ENCODE peak calls at places on chromosomes 4 and X, in four cellular contexts. One of them, this sample, is unnamed.

GRCh38 chrX:10769165-10769564 is 148.8 kb upstream of the MID1 start:
- DNase-seq in fibroblast of villous mesenchyme: peak
- DNase-seq in esophagus squamous epithelium: no peak
- DNase-seq in thoracic aorta: no peak
- DNase-seq in this sample: peak

GRCh38 chr4:98352403-98352802 is 91.2 kb downstream of the RAP1GDS1 start:
- DNase-seq in thoracic aorta: no peak
- DNase-seq in esophagus squamous epithelium: no peak
- DNase-seq in fibroblast of villous mesenchyme: peak
- DNase-seq in this sample: no peak

GRCh38 chrX:106932960-106933537 is 12.8 kb downstream of the CLDN2 start:
- DNase-seq in fibroblast of villous mesenchyme: peak
- DNase-seq in esophagus squamous epithelium: no peak
- DNase-seq in thoracic aorta: no peak
- DNase-seq in this sample: peak

GRCh38 chr4:56220261-56220660 is 167.0 kb downstream of the AASDH start:
- DNase-seq in esophagus squamous epithelium: no peak
- DNase-seq in fibroblast of villous mesenchyme: peak
- DNase-seq in thoracic aorta: no peak
- DNase-seq in this sample: peak

GRCh38 chrX:147550217-147550616 is 361.5 kb upstream of the FMR1 start:
- DNase-seq in thoracic aorta: no peak
- DNase-seq in fibroblast of villous mesenchyme: no peak
- DNase-seq in esophagus squamous epithelium: no peak
- DNase-seq in this sample: no peak

GRCh38 chr4:140081582-140082398 is 72.2 kb downstream of the MAML3 start:
- DNase-seq in thoracic aorta: no peak
- DNase-seq in fibroblast of villous mesenchyme: peak
- DNase-seq in esophagus squamous epithelium: no peak
- DNase-seq in this sample: no peak

GRCh38 chrX:20742106-20742505 is 475.4 kb upstream of the RPS6KA3 start:
- DNase-seq in esophagus squamous epithelium: no peak
- DNase-seq in fibroblast of villous mesenchyme: no peak
- DNase-seq in thoracic aorta: no peak
- DNase-seq in this sample: no peak

GRCh38 chrX:148441387-148441786 is 59.0 kb upstream of the AFF2 start:
- DNase-seq in fibroblast of villous mesenchyme: no peak
- DNase-seq in thoracic aorta: no peak
- DNase-seq in esophagus squamous epithelium: no peak
- DNase-seq in this sample: no peak

GRCh38 chrX:42776195-42776594 is 1.8 kb downstream of the PPP1R2C start:
- DNase-seq in thoracic aorta: no peak
- DNase-seq in esophagus squamous epithelium: no peak
- DNase-seq in fibroblast of villous mesenchyme: peak
- DNase-seq in this sample: no peak

GRCh38 chr4:127521463-127521862 is 111.3 kb upstream of the INTU start:
- DNase-seq in fibroblast of villous mesenchyme: no peak
- DNase-seq in thoracic aorta: no peak
- DNase-seq in esophagus squamous epithelium: no peak
- DNase-seq in this sample: no peak

GRCh38 chrX:22081475-22082092 is 49.5 kb downstream of the PHEX start:
- DNase-seq in fibroblast of villous mesenchyme: peak
- DNase-seq in thoracic aorta: no peak
- DNase-seq in esophagus squamous epithelium: no peak
- DNase-seq in this sample: peak

GRCh38 chr4:7805533-7806079 is 134.1 kb downstream of the AFAP1 start:
- DNase-seq in esophagus squamous epithelium: no peak
- DNase-seq in thoracic aorta: no peak
- DNase-seq in fibroblast of villous mesenchyme: peak
- DNase-seq in this sample: peak

GRCh38 chr4:101123231-101123630 is 224.1 kb downstream of the PPP3CA start:
- DNase-seq in fibroblast of villous mesenchyme: no peak
- DNase-seq in esophagus squamous epithelium: no peak
- DNase-seq in thoracic aorta: no peak
- DNase-seq in this sample: no peak

GRCh38 chr4:126779446-126780166 is 853.2 kb upstream of the INTU start:
- DNase-seq in fibroblast of villous mesenchyme: no peak
- DNase-seq in esophagus squamous epithelium: no peak
- DNase-seq in thoracic aorta: no peak
- DNase-seq in this sample: no peak

GRCh38 chr4:6293097-6293445 is 23.4 kb downstream of the WFS1 start:
- DNase-seq in thoracic aorta: no peak
- DNase-seq in fibroblast of villous mesenchyme: no peak
- DNase-seq in esophagus squamous epithelium: no peak
- DNase-seq in this sample: no peak

GRCh38 chrX:146614693-146615524 is 194.7 kb upstream of the CXorf51B start:
- DNase-seq in esophagus squamous epithelium: no peak
- DNase-seq in thoracic aorta: no peak
- DNase-seq in fibroblast of villous mesenchyme: no peak
- DNase-seq in this sample: no peak

GRCh38 chr4:144685916-144686315 is 40.0 kb downstream of the HHIP start:
- DNase-seq in esophagus squamous epithelium: no peak
- DNase-seq in thoracic aorta: no peak
- DNase-seq in fibroblast of villous mesenchyme: peak
- DNase-seq in this sample: peak

GRCh38 chr4:11426003-11426402 is 2.7 kb downstream of the HS3ST1 start:
- DNase-seq in thoracic aorta: no peak
- DNase-seq in fibroblast of villous mesenchyme: no peak
- DNase-seq in esophagus squamous epithelium: no peak
- DNase-seq in this sample: no peak

GRCh38 chr4:129094347-129094746 is 1.0 kb upstream of the SCLT1 start:
- DNase-seq in esophagus squamous epithelium: no peak
- DNase-seq in thoracic aorta: no peak
- DNase-seq in fibroblast of villous mesenchyme: no peak
- DNase-seq in this sample: no peak

GRCh38 chr4:124337874-124338273 is 374.7 kb downstream of the ANKRD50 start:
- DNase-seq in thoracic aorta: no peak
- DNase-seq in esophagus squamous epithelium: no peak
- DNase-seq in fibroblast of villous mesenchyme: peak
- DNase-seq in this sample: peak

GRCh38 chr4:181647396-181648107 is 595.6 kb upstream of the TENM3 start:
- DNase-seq in esophagus squamous epithelium: no peak
- DNase-seq in fibroblast of villous mesenchyme: peak
- DNase-seq in thoracic aorta: no peak
- DNase-seq in this sample: peak

GRCh38 chrX:9604111-9604907 is 139.5 kb downstream of the TBL1X start:
- DNase-seq in thoracic aorta: peak
- DNase-seq in fibroblast of villous mesenchyme: peak
- DNase-seq in esophagus squamous epithelium: no peak
- DNase-seq in this sample: no peak

GRCh38 chrX:135411893-135412292 is 9.9 kb upstream of the SMIM10L2A start:
- DNase-seq in fibroblast of villous mesenchyme: peak
- DNase-seq in thoracic aorta: no peak
- DNase-seq in esophagus squamous epithelium: no peak
- DNase-seq in this sample: peak

GRCh38 chr4:1411436-1412375 is 5.5 kb upstream of the NKX1-1 start:
- DNase-seq in thoracic aorta: no peak
- DNase-seq in fibroblast of villous mesenchyme: no peak
- DNase-seq in esophagus squamous epithelium: no peak
- DNase-seq in this sample: no peak

GRCh38 chr4:912548-913279 is 19.4 kb downstream of the GAK start:
- DNase-seq in thoracic aorta: no peak
- DNase-seq in esophagus squamous epithelium: no peak
- DNase-seq in fibroblast of villous mesenchyme: no peak
- DNase-seq in this sample: no peak

GRCh38 chrX:145213504-145213903 is 33.8 kb upstream of the SPANXN1 start:
- DNase-seq in esophagus squamous epithelium: no peak
- DNase-seq in fibroblast of villous mesenchyme: peak
- DNase-seq in thoracic aorta: no peak
- DNase-seq in this sample: no peak
- TF ChIP-seq CTCF in esophagus squamous epithelium: no peak
- TF ChIP-seq CTCF in fibroblast of villous mesenchyme: peak
- TF ChIP-seq CTCF in thoracic aorta: no peak
- TF ChIP-seq CTCF in this sample: peak

DNA sequence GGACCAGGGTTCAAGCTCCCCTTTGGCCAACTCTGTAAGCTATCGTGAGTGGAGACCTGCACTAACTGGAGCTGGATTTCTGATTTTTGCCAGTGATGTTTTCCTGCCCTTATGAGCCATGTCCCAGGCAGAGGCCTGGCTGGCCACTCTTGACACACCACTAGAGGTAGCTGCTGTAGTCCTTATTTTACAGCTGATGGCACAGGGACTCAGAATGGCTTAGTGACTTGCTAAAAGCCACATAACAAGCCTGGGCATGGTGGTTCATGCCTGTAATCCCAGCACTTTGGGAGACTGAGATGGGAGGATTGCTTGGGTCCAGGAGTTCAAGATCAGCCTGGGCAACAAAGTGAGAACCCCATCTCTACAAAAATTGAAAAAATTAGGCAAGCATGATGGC is 33.4 kb downstream of the CYTL1 start:
- DNase-seq in fibroblast of villous mesenchyme: no peak
- DNase-seq in esophagus squamous epithelium: no peak
- DNase-seq in thoracic aorta: no peak
- DNase-seq in this sample: no peak
- TF ChIP-seq CTCF in fibroblast of villous mesenchyme: peak
- TF ChIP-seq CTCF in esophagus squamous epithelium: no peak
- TF ChIP-seq CTCF in thoracic aorta: no peak
- TF ChIP-seq CTCF in this sample: peak

DNA sequence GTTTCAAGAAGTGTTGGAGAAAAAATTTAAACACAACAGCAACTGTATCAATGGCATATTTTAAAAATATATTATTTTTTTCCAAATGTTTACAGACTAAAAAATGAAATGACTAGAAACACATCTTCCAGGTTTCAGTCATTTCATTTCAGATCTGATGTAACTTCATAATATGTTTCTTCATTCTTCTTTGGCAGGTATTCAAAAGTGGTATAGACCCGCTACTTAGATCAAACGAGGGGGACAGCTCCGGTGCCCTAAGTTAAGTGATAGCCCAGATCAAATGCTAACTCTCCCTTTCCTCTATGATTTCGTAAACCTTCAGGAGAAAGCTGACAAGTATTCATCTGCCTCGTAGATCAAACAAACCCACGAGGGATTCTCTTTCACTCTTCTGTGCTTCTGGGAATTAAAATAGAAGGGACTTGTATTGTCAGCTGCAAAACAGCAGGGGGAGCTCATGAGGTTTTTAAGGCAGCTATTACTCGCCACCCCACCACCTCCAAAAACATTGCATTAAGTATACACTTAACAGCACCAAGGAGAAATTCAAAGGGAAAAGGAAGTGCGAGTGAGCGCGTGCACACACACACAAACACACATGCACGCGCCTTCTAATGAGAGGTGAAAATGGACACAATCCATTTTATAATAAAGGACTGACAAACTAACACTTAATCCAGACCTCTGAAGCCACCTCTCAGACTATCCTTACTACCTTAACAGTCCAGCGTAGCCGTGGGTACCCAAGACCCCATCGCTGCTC is 21.4 kb downstream of the HELT start:
- DNase-seq in esophagus squamous epithelium: no peak
- DNase-seq in fibroblast of villous mesenchyme: peak
- DNase-seq in thoracic aorta: no peak
- DNase-seq in this sample: peak
- TF ChIP-seq CTCF in esophagus squamous epithelium: peak
- TF ChIP-seq CTCF in fibroblast of villous mesenchyme: peak
- TF ChIP-seq CTCF in thoracic aorta: peak
- TF ChIP-seq CTCF in this sample: peak

DNA sequence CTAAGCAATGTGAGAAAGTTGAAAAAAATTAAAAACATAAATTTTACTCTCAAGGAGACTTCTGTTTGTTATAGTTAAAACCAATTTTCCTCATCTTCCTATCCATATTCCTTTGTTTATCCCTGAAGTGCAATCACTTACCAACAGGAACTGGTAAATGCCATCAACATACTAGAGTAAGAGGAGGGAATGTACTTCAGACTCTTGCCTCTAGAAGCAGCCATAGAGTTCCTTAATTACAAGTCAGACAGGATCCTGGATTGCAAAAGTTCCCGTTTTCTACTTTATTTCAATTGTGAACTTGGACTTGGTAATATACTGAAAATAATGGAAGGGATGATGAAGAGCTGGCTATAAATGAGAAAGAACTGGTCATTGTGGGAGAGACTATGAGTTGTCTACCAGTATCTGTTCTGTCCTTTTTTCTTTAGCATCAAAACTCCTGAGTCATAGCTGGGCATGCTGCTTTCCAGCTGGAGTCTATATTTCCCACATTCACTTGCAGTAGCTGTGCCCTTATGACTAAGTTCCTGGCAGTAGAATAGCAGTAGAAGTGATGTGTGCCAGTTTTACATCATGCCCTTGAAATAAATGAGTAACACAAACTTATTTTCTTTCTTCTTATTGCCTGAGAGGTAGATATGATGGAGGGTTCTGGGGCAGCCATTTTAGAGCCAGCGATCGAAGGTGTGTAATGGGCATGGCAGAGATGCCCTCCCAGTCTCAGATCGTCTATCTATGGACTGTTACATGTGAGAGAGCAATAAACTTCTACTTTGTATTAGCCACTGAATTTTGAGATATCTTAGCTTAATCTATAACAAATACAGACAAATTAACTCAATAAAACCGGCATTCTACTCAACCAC is 26.8 kb upstream of the SPARCL1 start:
- DNase-seq in thoracic aorta: peak
- DNase-seq in esophagus squamous epithelium: no peak
- DNase-seq in fibroblast of villous mesenchyme: peak
- DNase-seq in this sample: peak
- TF ChIP-seq CTCF in thoracic aorta: peak
- TF ChIP-seq CTCF in esophagus squamous epithelium: no peak
- TF ChIP-seq CTCF in fibroblast of villous mesenchyme: no peak
- TF ChIP-seq CTCF in this sample: no peak

DNA sequence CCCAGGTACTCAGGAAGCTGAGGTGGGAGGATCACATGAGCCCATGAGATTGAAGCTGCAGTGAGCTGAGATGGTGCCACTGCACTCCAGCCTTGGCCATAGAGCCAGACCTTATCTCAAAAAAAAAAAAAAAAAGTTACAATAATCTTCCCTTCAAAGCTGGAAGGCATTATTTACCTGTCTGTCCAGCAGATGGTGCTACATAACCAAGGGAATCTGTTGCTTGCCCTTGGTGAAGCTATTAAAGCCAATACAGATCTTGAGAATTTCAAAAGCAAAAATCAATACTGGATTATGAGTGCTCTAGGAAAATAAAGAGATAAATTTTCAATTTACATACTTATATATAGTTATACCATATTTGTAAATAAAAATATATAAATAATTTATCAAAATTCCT is 25.9 kb downstream of the PKD2 start:
- DNase-seq in esophagus squamous epithelium: no peak
- DNase-seq in fibroblast of villous mesenchyme: peak
- DNase-seq in thoracic aorta: no peak
- DNase-seq in this sample: peak
- TF ChIP-seq CTCF in esophagus squamous epithelium: peak
- TF ChIP-seq CTCF in fibroblast of villous mesenchyme: peak
- TF ChIP-seq CTCF in thoracic aorta: peak
- TF ChIP-seq CTCF in this sample: peak

DNA sequence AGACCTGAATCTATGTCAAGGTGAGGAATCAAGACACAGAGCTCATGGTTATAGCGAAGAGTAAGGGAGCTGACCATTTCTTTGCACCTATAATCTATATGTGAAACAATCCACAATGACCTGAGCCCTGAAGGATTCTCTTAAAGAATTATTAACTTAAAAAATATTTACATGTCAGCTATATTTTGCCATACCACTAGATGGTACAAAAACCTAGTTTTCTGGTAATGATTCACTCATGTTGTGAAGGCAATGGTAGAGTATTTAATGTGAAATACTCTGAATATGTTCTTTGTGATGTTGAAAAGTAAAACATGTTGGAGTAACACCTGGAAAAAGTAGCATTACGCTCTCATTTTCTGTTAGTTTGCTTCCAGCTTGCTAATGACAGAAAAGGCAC is 40.0 kb downstream of the VGLL1 start:
- DNase-seq in thoracic aorta: no peak
- DNase-seq in fibroblast of villous mesenchyme: no peak
- DNase-seq in esophagus squamous epithelium: no peak
- DNase-seq in this sample: no peak
- TF ChIP-seq CTCF in thoracic aorta: no peak
- TF ChIP-seq CTCF in fibroblast of villous mesenchyme: no peak
- TF ChIP-seq CTCF in esophagus squamous epithelium: no peak
- TF ChIP-seq CTCF in this sample: no peak

This sample was measured in IMR-90.